ENCODE peak calls at places on chromosome 2, in nine cellular contexts. D, P, Y, I, L, C, T, H and B are unnamed samples.

GRCh38 chr2:232276739-232277313 is 101.7 kb upstream of the ALPP start:
- DNase-seq in D (peak; percentile 55), P (peak; percentile 75), Y (no peak), I (no peak), L (no peak), C (no peak), T (no peak), H (no peak), B (no peak)

GRCh38 chr2:136423516-136423996 is 305.6 kb upstream of the CXCR4 start:
- DNase-seq in D (peak; percentile 93), P (peak; percentile 95), Y (no peak), I (peak; percentile 66), L (peak; percentile 48), C (peak; percentile 67), T (no peak), H (peak; percentile 63), B (peak; percentile 75)

GRCh38 chr2:40093036-40093673 is 314.1 kb upstream of the THUMPD2 start:
- DNase-seq in D (peak; percentile 27), P (no peak), Y (no peak), I (peak; percentile 72), L (peak; percentile 64), C (no peak), T (no peak), H (no peak), B (peak; percentile 43)

GRCh38 chr2:135093685-135094340 is 41.7 kb downstream of the RAB3GAP1 start:
- DNase-seq in D (no peak), P (no peak), Y (no peak), I (no peak), L (no peak), C (no peak), T (no peak), H (no peak), B (peak; percentile 52)

GRCh38 chr2:10537522-10538195 is 89.5 kb upstream of the ODC1 start:
- DNase-seq in D (no peak), P (peak; percentile 44), Y (no peak), I (no peak), L (no peak), C (no peak), T (no peak), H (no peak), B (no peak)

GRCh38 chr2:43519711-43520221 is 76.1 kb downstream of the THADA start:
- DNase-seq in D (peak; percentile 29), P (no peak), Y (no peak), I (peak; percentile 91), L (peak; percentile 99), C (no peak), T (no peak), H (no peak), B (no peak)

GRCh38 chr2:157192445-157193423 is 64.8 kb upstream of the GALNT5 start:
- DNase-seq in D (no peak), P (no peak), Y (no peak), I (no peak), L (no peak), C (no peak), T (no peak), H (no peak), B (no peak)

GRCh38 chr2:109699646-109700045 is 85.5 kb downstream of the SOWAHC start:
- DNase-seq in D (peak; percentile 9), P (peak; percentile 70), Y (no peak), I (peak; percentile 46), L (peak; percentile 58), C (no peak), T (no peak), H (no peak), B (no peak)

GRCh38 chr2:132473174-132473883 is 56.7 kb downstream of the GPR39 start:
- DNase-seq in D (no peak), P (no peak), Y (no peak), I (no peak), L (no peak), C (no peak), T (no peak), H (no peak), B (no peak)

GRCh38 chr2:109342451-109342850 is 213.4 kb downstream of the SH3RF3 start:
- DNase-seq in D (no peak), P (no peak), Y (no peak), I (no peak), L (no peak), C (no peak), T (no peak), H (no peak), B (no peak)

GRCh38 chr2:212135739-212136138 is 402.9 kb downstream of the ERBB4 start:
- DNase-seq in D (no peak), P (no peak), Y (no peak), I (no peak), L (peak; percentile 28), C (no peak), T (no peak), H (no peak), B (no peak)

GRCh38 chr2:125652260-125652659 is 1003.7 kb upstream of the GYPC start:
- DNase-seq in D (no peak), P (no peak), Y (no peak), I (no peak), L (no peak), C (no peak), T (no peak), H (no peak), B (no peak)

DNA sequence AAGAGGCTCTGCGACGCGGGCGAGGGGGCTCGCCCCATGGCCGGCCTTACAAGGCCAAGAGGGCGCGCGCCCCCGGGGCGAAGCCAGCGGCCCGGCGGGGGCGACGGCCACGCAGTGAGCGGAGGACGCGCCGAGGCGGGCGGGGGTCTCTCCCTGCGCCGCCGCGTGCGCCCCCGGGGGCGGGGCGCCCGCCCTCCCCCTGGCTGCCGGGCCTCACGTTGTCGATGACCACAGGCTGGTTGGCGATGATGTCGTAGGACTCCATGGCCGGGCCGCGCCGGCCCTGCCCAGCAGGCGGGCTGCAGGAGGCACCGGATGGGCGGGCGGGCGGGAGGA is 250 bp downstream of the ACTR1B start:
- DNase-seq in D (no peak), P (no peak), Y (no peak), I (no peak), L (no peak), C (no peak), T (no peak), H (no peak), B (no peak)
- H3K27ac ChIP-seq in D (peak overlapping the region; percentile 92), P (peak overlapping the region; percentile 67), Y (peak overlapping the region; percentile 88), I (peak overlapping the region; percentile 96), L (peak overlapping the region; percentile 97), C (peak overlapping the region; percentile 92), T (peak overlapping the region; percentile 96), H (peak overlapping the region; percentile 99), B (peak overlapping the region; percentile 77)

GRCh38 chr2:133787651-133788050 is 219.4 kb upstream of the NCKAP5 start:
- DNase-seq in D (no peak), P (no peak), Y (no peak), I (no peak), L (no peak), C (no peak), T (no peak), H (no peak), B (no peak)

GRCh38 chr2:133788391-133788790 is 220.1 kb upstream of the NCKAP5 start:
- DNase-seq in D (no peak), P (no peak), Y (no peak), I (no peak), L (peak; percentile 52), C (no peak), T (no peak), H (no peak), B (no peak)

GRCh38 chr2:133790706-133791105 is 222.4 kb upstream of the NCKAP5 start:
- DNase-seq in D (no peak), P (no peak), Y (no peak), I (peak; percentile 11), L (peak; percentile 75), C (no peak), T (no peak), H (no peak), B (no peak)

GRCh38 chr2:133789743-133790142 is 221.5 kb upstream of the NCKAP5 start:
- DNase-seq in D (no peak), P (peak; percentile 68), Y (no peak), I (peak; percentile 27), L (no peak), C (no peak), T (no peak), H (no peak), B (no peak)

GRCh38 chr2:133787207-133787606 is 218.9 kb upstream of the NCKAP5 start:
- DNase-seq in D (no peak), P (no peak), Y (no peak), I (peak; percentile 28), L (peak; percentile 75), C (no peak), T (no peak), H (no peak), B (no peak)
- H3K27ac ChIP-seq in D (no peak overlapping the region), P (no peak overlapping the region), Y (no peak overlapping the region), I (no peak overlapping the region), L (no peak overlapping the region), C (no peak overlapping the region), T (no peak overlapping the region), H (no peak overlapping the region), B (no peak overlapping the region)

GRCh38 chr2:149871091-149871885 is 283.7 kb upstream of the MMADHC start:
- DNase-seq in D (no peak), P (no peak), Y (no peak), I (no peak), L (no peak), C (no peak), T (no peak), H (no peak), B (no peak)
- H3K27ac ChIP-seq in D (no peak overlapping the region), P (no peak overlapping the region), Y (no peak overlapping the region), I (no peak overlapping the region), L (no peak overlapping the region), C (no peak overlapping the region), T (no peak overlapping the region), H (no peak overlapping the region), B (no peak overlapping the region)

GRCh38 chr2:218711550-218711929 is 905 bp downstream of the TTLL4 start:
- DNase-seq in D (no peak), P (no peak), Y (no peak), I (peak; percentile 35), L (peak; percentile 67), C (no peak), T (no peak), H (no peak), B (no peak)

GRCh38 chr2:218710687-218711549 is at the start of gene TTLL4:
- DNase-seq in D (peak; percentile 98), P (peak; percentile 99), Y (peak; percentile 96), I (peak; percentile 98), L (peak; percentile 91), C (peak; percentile 99), T (peak; percentile 92), H (peak; percentile 98), B (peak; percentile 98)

GRCh38 chr2:218716070-218716469 is 5.4 kb downstream of the TTLL4 start:
- DNase-seq in D (no peak), P (no peak), Y (no peak), I (peak; percentile 50), L (peak; percentile 64), C (no peak), T (no peak), H (no peak), B (no peak)

GRCh38 chr2:218717262-218717661 is 6.6 kb downstream of the TTLL4 start:
- DNase-seq in D (no peak), P (no peak), Y (no peak), I (peak; percentile 32), L (peak; percentile 45), C (no peak), T (no peak), H (no peak), B (no peak)

DNA sequence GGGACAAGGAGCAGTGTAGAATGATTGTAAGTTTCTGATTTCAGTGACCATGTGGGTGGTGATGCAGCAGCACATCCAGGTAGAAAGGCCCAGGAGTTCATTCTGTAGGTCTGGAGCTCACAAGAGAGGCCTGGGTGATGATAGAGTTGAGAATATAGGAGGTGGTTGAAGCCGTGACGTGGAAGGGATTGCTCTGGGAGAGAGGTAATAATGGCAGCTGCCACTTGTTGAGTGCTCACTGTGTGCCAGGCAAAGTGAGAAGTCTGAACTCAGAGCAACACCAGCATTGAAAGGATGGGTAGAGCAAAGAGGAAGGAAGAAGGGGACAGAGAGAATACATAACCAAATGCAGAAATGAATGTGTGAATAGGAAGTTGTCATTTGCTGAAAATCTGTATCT is 3.3 kb downstream of the TTLL4 start:
- DNase-seq in D (no peak), P (no peak), Y (no peak), I (no peak), L (no peak), C (no peak), T (no peak), H (no peak), B (no peak)
- H3K27ac ChIP-seq in D (no peak overlapping the region), P (no peak overlapping the region), Y (no peak overlapping the region), I (no peak overlapping the region), L (no peak overlapping the region), C (no peak overlapping the region), T (no peak overlapping the region), H (no peak overlapping the region), B (no peak overlapping the region)